ENCODE peak calls at places on chromosomes 2 and 18, in nine cellular contexts. G is Panc1, D is ovary, T is GM23248, X is fibroblast of lung, O is heart left ventricle, N is psoas muscle, V is left ventricle myocardium inferior, U is neural progenitor cell. B is an unnamed sample. For H3K9me3 and H3K36me3, the result is how much of the 10 kb centered on the place peaks cover.

GRCh38 chr2:26010943-26011342 is 22.9 kb upstream of the RAB10 start:
- DNase-seq in G (no peak), D (no peak), T (no peak), X (no peak), O (no peak), N (no peak), V (no peak), U (no peak), B (no peak)

GRCh38 chr2:24228470-24228869 is 53.6 kb downstream of the FAM228A start:
- DNase-seq in G (no peak), D (no peak), T (peak), X (peak), O (no peak), N (no peak), V (no peak), U (no peak), B (no peak)

GRCh38 chr2:111932841-111933291 is 34.5 kb downstream of the MERTK start:
- DNase-seq in G (no peak), D (no peak), T (no peak), X (no peak), O (no peak), N (no peak), V (no peak), U (no peak), B (no peak)

GRCh38 chr2:215797676-215798075 is 215.7 kb downstream of the MREG start:
- DNase-seq in G (no peak), D (no peak), T (peak), X (no peak), O (no peak), N (no peak), V (no peak), U (no peak), B (no peak)

GRCh38 chr2:151106805-151107490 is 154.7 kb downstream of the RBM43 start:
- DNase-seq in G (no peak), D (no peak), T (peak), X (no peak), O (no peak), N (no peak), V (no peak), U (no peak), B (no peak)

GRCh38 chr18:8562914-8563313 is 46.3 kb upstream of the RAB12 start:
- DNase-seq in G (no peak), D (no peak), T (no peak), X (no peak), O (peak), N (no peak), V (peak), U (no peak), B (no peak)

GRCh38 chr2:8535821-8536685 is 145.8 kb upstream of the ID2 start:
- DNase-seq in G (no peak), D (no peak), T (peak), X (no peak), O (no peak), N (no peak), V (no peak), U (no peak), B (no peak)

GRCh38 chr2:66301073-66301766 is 133.7 kb upstream of the MEIS1 start:
- DNase-seq in G (no peak), D (no peak), T (peak), X (peak), O (peak), N (peak), V (peak), U (no peak), B (no peak)

GRCh38 chr2:186592137-186592875 is 2.5 kb downstream of the ITGAV start:
- DNase-seq in G (no peak), D (no peak), T (peak), X (no peak), O (no peak), N (no peak), V (no peak), U (no peak), B (no peak)

GRCh38 chr2:212361174-212361756 is 177.3 kb downstream of the ERBB4 start:
- DNase-seq in G (no peak), D (no peak), T (no peak), X (no peak), O (no peak), N (no peak), V (no peak), U (no peak), B (no peak)

GRCh38 chr18:37654711-37655369 is 89.2 kb upstream of the CELF4 start:
- DNase-seq in G (no peak), D (no peak), T (no peak), X (no peak), O (no peak), N (no peak), V (no peak), U (no peak), B (no peak)

DNA sequence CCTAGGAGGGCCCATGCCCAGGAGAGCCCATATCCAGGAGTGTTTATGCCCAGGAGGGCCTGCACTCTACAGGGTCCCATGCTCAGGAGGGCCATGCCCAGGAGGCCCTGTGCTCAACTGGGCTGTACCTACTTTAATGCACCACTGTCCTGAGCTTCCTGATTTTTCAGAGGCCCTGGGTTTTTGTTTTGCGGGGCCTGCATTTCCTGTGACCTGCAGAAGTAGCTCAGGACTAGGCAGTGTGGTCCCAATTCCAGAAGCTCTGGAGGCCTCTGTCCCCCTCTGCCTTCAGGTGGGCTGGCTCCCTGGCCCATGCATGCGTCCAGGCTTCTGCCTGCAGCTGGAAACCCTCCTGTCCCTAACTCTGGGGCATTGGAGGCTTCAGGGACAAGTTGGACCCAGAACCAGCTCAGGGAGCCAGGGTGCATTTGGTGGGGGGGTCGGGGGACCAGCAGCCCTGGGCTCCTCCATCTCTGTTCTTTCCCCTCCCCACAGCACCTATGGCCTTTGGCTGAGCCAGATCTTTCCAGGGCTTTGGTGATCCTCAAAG is 10.8 kb downstream of the GPR35 start:
- DNase-seq in G (no peak), D (no peak), T (no peak), X (no peak), O (no peak), N (peak), V (peak), U (no peak), B (no peak)
- H3K9me3 ChIP-seq in G (under half), D (under half), T (under half), X (under half), O (under half), N (under half), V (under half), U (under half), B (under half)

DNA sequence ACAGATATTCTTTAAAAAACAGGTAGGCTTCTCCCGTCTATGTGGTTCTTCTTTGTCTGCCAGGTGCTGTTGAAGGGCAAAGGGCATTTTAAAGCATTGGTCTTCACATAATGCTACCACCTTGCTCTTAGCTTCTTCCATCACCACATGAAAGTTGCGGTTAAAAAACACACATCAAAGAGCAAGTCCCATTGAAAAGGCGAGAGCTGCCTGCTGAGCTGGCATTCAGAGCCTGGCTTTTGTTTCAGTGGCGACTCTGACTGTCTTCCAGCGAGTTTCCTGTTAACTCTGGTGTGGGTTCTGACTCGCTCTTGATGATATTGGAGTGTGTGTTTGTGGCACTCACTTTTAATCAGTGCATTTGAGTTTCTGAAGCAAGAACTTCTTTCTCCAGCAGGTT is 624.9 kb upstream of the FANCL start:
- DNase-seq in G (no peak), D (no peak), T (peak), X (no peak), O (no peak), N (no peak), V (no peak), U (peak), B (no peak)
- H3K4me3 ChIP-seq in G (no peak), D (no peak), T (no peak), X (no peak), O (no peak), N (no peak), V (no peak), U (no peak), B (no peak)

GRCh38 chr18:35062408-35062807 is 21.2 kb downstream of the MAPRE2 start:
- DNase-seq in G (no peak), D (no peak), T (no peak), X (no peak), O (no peak), N (no peak), V (no peak), U (no peak), B (no peak)
- H3K36me3 ChIP-seq in G (under half), D (under half), T (under half), X (under half), O (under half), N (under half), V (under half), U (under half), B (under half)

GRCh38 chr2:191384829-191385228 is 139.6 kb downstream of the MYO1B start:
- DNase-seq in G (no peak), D (no peak), T (no peak), X (no peak), O (no peak), N (no peak), V (no peak), U (no peak), B (no peak)
- H3K9me3 ChIP-seq in G (under half), D (under half), T (under half), X (under half), O (under half), N (under half), V (under half), U (under half), B (under half)

GRCh38 chr2:191637182-191638078 is 40.5 kb upstream of the NABP1 start:
- DNase-seq in G (peak), D (no peak), T (peak), X (peak), O (no peak), N (no peak), V (no peak), U (no peak), B (peak)

GRCh38 chr2:191638802-191639172 is 39.1 kb upstream of the NABP1 start:
- DNase-seq in G (no peak), D (no peak), T (no peak), X (no peak), O (no peak), N (no peak), V (no peak), U (no peak), B (no peak)

GRCh38 chr2:191636586-191636985 is 41.4 kb upstream of the NABP1 start:
- DNase-seq in G (no peak), D (no peak), T (peak), X (no peak), O (no peak), N (no peak), V (no peak), U (no peak), B (no peak)

GRCh38 chr2:191636235-191636543 is 41.7 kb upstream of the NABP1 start:
- DNase-seq in G (no peak), D (no peak), T (peak), X (peak), O (no peak), N (no peak), V (no peak), U (no peak), B (no peak)

DNA sequence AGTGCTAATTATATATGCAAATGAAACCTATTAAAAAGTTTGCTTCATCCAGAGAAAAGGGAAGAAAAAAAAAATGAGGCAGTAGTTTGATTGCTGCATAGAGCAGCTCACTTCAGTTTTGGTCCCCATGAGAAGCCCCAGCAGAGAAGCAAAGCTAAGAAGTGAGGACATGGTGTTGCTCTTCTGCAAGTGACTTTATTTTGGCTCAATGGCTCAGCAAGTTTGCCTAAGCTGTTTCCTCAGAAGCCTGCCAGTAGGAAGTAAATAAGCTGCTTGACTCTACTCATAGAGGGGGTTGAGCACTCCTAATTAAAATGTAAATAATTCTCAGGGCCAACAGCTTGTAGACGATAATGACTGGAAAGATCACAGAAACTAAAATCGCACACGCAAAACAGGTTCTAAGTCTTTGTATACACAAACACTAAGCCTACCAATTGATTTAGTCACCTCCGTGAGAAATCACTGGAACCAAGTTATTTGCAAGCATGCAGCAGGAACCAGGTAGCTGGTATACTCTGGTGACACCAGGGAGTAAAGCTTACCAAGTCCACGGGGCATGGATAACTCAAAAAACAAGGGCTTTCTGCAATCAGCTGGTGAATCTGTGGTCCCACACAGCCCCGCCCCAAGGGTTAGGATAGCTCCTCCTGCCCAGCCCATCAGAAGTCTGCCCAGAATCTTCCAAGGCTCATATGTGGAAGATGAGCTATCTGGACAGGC is 39.7 kb upstream of the NABP1 start:
- DNase-seq in G (peak), D (no peak), T (no peak), X (no peak), O (no peak), N (no peak), V (no peak), U (peak), B (no peak)
- H3K4me3 ChIP-seq in G (peak), D (no peak), T (no peak), X (no peak), O (no peak), N (no peak), V (no peak), U (no peak), B (no peak)

GRCh38 chr18:47911877-47912276 is 18.6 kb downstream of the SMAD2 start:
- DNase-seq in G (no peak), D (no peak), T (no peak), X (no peak), O (no peak), N (no peak), V (no peak), U (no peak), B (peak)
- H3K36me3 ChIP-seq in G (under half), D (under half), T (under half), X (under half), O (under half), N (under half), V (under half), U (under half), B (under half)

GRCh38 chr2:3971313-3972192 is 268.2 kb downstream of the DCDC2C start:
- DNase-seq in G (no peak), D (no peak), T (no peak), X (no peak), O (no peak), N (no peak), V (no peak), U (no peak), B (no peak)

GRCh38 chr2:3974765-3975164 is 271.4 kb downstream of the DCDC2C start:
- DNase-seq in G (no peak), D (no peak), T (no peak), X (no peak), O (no peak), N (no peak), V (no peak), U (no peak), B (no peak)

GRCh38 chr2:3968736-3969135 is 265.4 kb downstream of the DCDC2C start:
- DNase-seq in G (no peak), D (no peak), T (no peak), X (no peak), O (no peak), N (no peak), V (no peak), U (no peak), B (no peak)

GRCh38 chr2:3970791-3971190 is 267.4 kb downstream of the DCDC2C start:
- DNase-seq in G (no peak), D (no peak), T (no peak), X (no peak), O (no peak), N (no peak), V (no peak), U (no peak), B (no peak)

DNA sequence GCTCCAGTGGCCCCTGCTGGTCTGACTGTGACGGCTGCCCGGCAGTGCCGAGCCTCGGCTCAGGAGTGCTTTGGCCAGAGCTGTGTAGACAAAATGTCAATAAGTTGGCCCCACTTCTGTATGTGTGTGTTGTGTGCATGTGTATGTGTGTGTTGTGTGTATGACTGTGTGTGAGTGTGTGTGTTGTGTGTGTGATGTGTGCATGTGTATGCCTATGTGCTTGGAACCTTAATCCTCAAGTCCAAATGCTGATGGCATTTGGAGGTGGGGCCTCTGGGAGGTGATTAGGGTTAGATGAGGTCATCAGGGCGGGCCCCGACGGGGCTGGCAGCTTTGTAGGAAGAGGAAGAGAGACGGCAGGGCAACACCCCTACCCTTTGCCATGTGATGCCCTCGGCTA is 269.0 kb downstream of the DCDC2C start:
- DNase-seq in G (no peak), D (no peak), T (no peak), X (no peak), O (no peak), N (no peak), V (no peak), U (no peak), B (no peak)
- H3K9me3 ChIP-seq in G (under half), D (under half), T (under half), X (under half), O (under half), N (under half), V (under half), U (under half), B (under half)

GRCh38 chr2:226187126-226187525 is 612.5 kb downstream of the IRS1 start:
- DNase-seq in G (no peak), D (no peak), T (peak), X (no peak), O (no peak), N (no peak), V (no peak), U (no peak), B (no peak)

GRCh38 chr2:226184540-226184939 is 615.1 kb downstream of the IRS1 start:
- DNase-seq in G (no peak), D (no peak), T (no peak), X (no peak), O (no peak), N (no peak), V (no peak), U (no peak), B (no peak)

GRCh38 chr2:226187601-226188000 is 612.0 kb downstream of the IRS1 start:
- DNase-seq in G (no peak), D (no peak), T (peak), X (peak), O (no peak), N (no peak), V (no peak), U (no peak), B (no peak)

GRCh38 chr2:226184940-226185575 is 614.6 kb downstream of the IRS1 start:
- DNase-seq in G (no peak), D (peak), T (peak), X (peak), O (no peak), N (no peak), V (peak), U (no peak), B (no peak)

DNA sequence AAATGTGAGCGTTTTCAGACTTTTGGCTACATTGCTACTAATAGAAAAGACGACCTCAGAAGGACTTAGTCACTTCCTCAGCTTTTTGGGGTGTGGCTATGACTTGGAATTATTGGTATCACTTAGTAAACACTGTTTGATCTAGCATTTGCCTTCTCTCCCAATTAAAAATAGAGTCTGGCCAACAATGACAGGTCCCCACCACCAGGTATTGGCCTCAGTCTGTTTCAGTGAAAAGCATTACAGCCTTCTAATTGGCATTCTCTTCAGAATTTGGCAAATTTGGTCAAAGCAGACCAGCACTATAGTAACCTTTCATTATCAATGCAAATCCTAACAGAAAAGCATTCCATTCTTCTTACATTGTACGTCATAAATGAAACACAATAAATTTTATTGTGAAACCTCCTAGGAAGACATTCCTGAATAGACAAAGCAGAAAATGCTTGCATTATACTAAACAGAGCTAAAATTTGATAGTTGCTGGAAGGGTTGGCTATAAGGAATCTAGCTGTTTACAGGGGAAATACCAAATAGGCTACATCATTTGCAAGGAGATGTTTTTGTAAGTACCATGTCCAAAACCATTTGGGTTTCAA is 613.9 kb downstream of the IRS1 start:
- DNase-seq in G (peak), D (no peak), T (peak), X (peak), O (no peak), N (no peak), V (no peak), U (peak), B (no peak)
- H3K4me3 ChIP-seq in G (no peak), D (no peak), T (peak), X (peak), O (no peak), N (no peak), V (no peak), U (no peak), B (no peak)

GRCh38 chr2:238079874-238080327 is 19.1 kb downstream of the SCLY start:
- DNase-seq in G (no peak), D (no peak), T (no peak), X (no peak), O (no peak), N (no peak), V (no peak), U (no peak), B (no peak)
- H3K36me3 ChIP-seq in G (under half), D (under half), T (under half), X (under half), O (under half), N (under half), V (under half), U (under half), B (under half)

GRCh38 chr18:55982992-55983391 is 395.0 kb upstream of the TCF4 start:
- DNase-seq in G (no peak), D (no peak), T (peak), X (no peak), O (no peak), N (no peak), V (no peak), U (no peak), B (no peak)
- H3K9me3 ChIP-seq in G (under half), D (under half), T (under half), X (under half), O (under half), N (under half), V (under half), U (under half), B (under half)